ENCODE peak calls at places on chromosome 20, in eight cellular contexts. M, S, L, B, F, C, G and D are unnamed samples.

GRCh38 chr20:11453430-11453829 is 464.3 kb upstream of the BTBD3 start:
- DNase-seq in S (no peak), B (no peak), C (no peak), M (no peak), G (peak), L (no peak), F (no peak), D (no peak)

GRCh38 chr20:37479275-37479674 is 41.8 kb upstream of the NNAT start:
- DNase-seq in S (no peak), M (no peak), L (no peak), B (no peak), G (no peak), F (no peak), C (no peak), D (no peak)

GRCh38 chr20:21133404-21133803 is 7.5 kb downstream of the KIZ start:
- DNase-seq in F (no peak), B (no peak), G (no peak), M (no peak), L (no peak), C (no peak), S (no peak), D (no peak)

GRCh38 chr20:50243610-50244351 is 53.2 kb downstream of the CEBPB start:
- DNase-seq in M (no peak), G (no peak), B (no peak), C (no peak), S (no peak), L (no peak), F (no peak), D (no peak)

GRCh38 chr20:14319704-14320103 is 17.7 kb downstream of the FLRT3 start:
- DNase-seq in C (no peak), F (no peak), B (no peak), S (no peak), L (no peak), G (no peak), M (no peak), D (no peak)

GRCh38 chr20:13331536-13331935 is 110.5 kb downstream of the ISM1 start:
- DNase-seq in C (no peak), L (no peak), M (no peak), B (no peak), S (no peak), F (no peak), G (no peak), D (no peak)

GRCh38 chr20:36908603-36909002 is 32.7 kb downstream of the TLDC2 start:
- DNase-seq in C (no peak), F (peak), G (no peak), B (no peak), M (no peak), L (no peak), S (no peak), D (no peak)

GRCh38 chr20:5569021-5569420 is 181.2 kb upstream of the SHLD1 start:
- DNase-seq in M (peak), C (no peak), F (no peak), B (no peak), L (peak), G (peak), S (peak), D (no peak)

GRCh38 chr20:56328861-56329260 is 29.9 kb upstream of the FAM210B start:
- DNase-seq in S (no peak), F (no peak), M (no peak), C (no peak), L (peak), B (no peak), G (peak), D (no peak)

GRCh38 chr20:1489328-1489727 is 1.9 kb downstream of the SIRPB2 start:
- DNase-seq in F (no peak), G (no peak), B (no peak), S (no peak), C (no peak), L (no peak), M (no peak), D (no peak)

GRCh38 chr20:56229821-56230220 is 18.7 kb upstream of the MC3R start:
- DNase-seq in L (no peak), S (no peak), G (no peak), M (no peak), C (no peak), F (no peak), B (no peak), D (no peak)

GRCh38 chr20:31678389-31679356 is 41.0 kb downstream of the COX4I2 start:
- DNase-seq in B (no peak), M (no peak), G (no peak), F (no peak), L (peak), S (no peak), C (no peak), D (no peak)

GRCh38 chr20:35599776-35600120 is 15.9 kb upstream of the SPAG4 start:
- DNase-seq in S (no peak), B (no peak), G (no peak), C (no peak), M (no peak), F (no peak), L (no peak), D (no peak)

GRCh38 chr20:32448306-32449056 is 90.3 kb downstream of the ASXL1 start:
- DNase-seq in G (no peak), M (no peak), L (no peak), B (no peak), F (peak), S (peak), C (no peak), D (no peak)

GRCh38 chr20:2692886-2693285 is 306 bp downstream of the EBF4 start:
- DNase-seq in B (no peak), S (no peak), C (no peak), L (no peak), F (peak), G (no peak), M (no peak), D (no peak)

GRCh38 chr20:53355790-53356189 is 237.8 kb downstream of the ZNF217 start:
- DNase-seq in C (no peak), B (no peak), M (no peak), S (no peak), F (no peak), L (no peak), G (no peak), D (no peak)

GRCh38 chr20:63362426-63363009 is 1.4 kb upstream of the CHRNA4 start:
- DNase-seq in C (no peak), S (no peak), M (no peak), B (no peak), G (no peak), F (no peak), L (no peak), D (no peak)

GRCh38 chr20:59823860-59824259 is 109.6 kb downstream of the SYCP2 start:
- DNase-seq in M (no peak), G (no peak), F (peak), B (no peak), C (no peak), L (no peak), S (no peak), D (no peak)

GRCh38 chr20:37114012-37114411 is 18.2 kb upstream of the RBL1 start:
- DNase-seq in F (no peak), B (no peak), S (peak), G (no peak), L (no peak), C (no peak), M (no peak), D (no peak)

GRCh38 chr20:36218380-36219064 is 17.8 kb upstream of the AAR2 start:
- DNase-seq in G (no peak), L (no peak), F (no peak), M (no peak), B (no peak), C (no peak), S (no peak), D (no peak)

GRCh38 chr20:6921717-6922386 is 154.4 kb downstream of the BMP2 start:
- DNase-seq in M (no peak), B (no peak), C (no peak), F (no peak), L (no peak), S (no peak), G (no peak), D (no peak)

GRCh38 chr20:44572551-44573500 is 9.6 kb upstream of the PKIG start:
- DNase-seq in M (no peak), F (peak), C (peak), B (no peak), S (peak), G (peak), L (no peak), D (no peak)

GRCh38 chr20:5065489-5066383 is 54.0 kb downstream of the PCNA start:
- DNase-seq in B (no peak), L (no peak), S (peak), G (peak), C (no peak), F (peak), M (no peak), D (peak)

GRCh38 chr20:1266167-1266973 is at the start of gene SNPH:
- DNase-seq in C (no peak), L (peak), F (peak), G (peak), M (peak), B (peak), S (peak), D (peak)

GRCh38 chr20:21509597-21510331 is 4.1 kb downstream of the NKX2-2 start:
- DNase-seq in B (no peak), F (no peak), L (no peak), G (peak), S (no peak), M (no peak), C (no peak), D (no peak)

GRCh38 chr20:35604444-35604750 is 11.2 kb upstream of the SPAG4 start:
- DNase-seq in C (peak), B (no peak), G (no peak), M (no peak), L (peak), F (no peak), S (peak), D (no peak)

GRCh38 chr20:51934301-51935002 is 132.1 kb upstream of the SALL4 start:
- DNase-seq in S (no peak), F (no peak), C (no peak), L (no peak), G (no peak), B (no peak), M (no peak), D (no peak)

GRCh38 chr20:5528719-5529256 is 212.0 kb upstream of the PROKR2 start:
- DNase-seq in L (peak), M (peak), G (peak), F (peak), B (peak), C (no peak), S (peak), D (peak)

DNA sequence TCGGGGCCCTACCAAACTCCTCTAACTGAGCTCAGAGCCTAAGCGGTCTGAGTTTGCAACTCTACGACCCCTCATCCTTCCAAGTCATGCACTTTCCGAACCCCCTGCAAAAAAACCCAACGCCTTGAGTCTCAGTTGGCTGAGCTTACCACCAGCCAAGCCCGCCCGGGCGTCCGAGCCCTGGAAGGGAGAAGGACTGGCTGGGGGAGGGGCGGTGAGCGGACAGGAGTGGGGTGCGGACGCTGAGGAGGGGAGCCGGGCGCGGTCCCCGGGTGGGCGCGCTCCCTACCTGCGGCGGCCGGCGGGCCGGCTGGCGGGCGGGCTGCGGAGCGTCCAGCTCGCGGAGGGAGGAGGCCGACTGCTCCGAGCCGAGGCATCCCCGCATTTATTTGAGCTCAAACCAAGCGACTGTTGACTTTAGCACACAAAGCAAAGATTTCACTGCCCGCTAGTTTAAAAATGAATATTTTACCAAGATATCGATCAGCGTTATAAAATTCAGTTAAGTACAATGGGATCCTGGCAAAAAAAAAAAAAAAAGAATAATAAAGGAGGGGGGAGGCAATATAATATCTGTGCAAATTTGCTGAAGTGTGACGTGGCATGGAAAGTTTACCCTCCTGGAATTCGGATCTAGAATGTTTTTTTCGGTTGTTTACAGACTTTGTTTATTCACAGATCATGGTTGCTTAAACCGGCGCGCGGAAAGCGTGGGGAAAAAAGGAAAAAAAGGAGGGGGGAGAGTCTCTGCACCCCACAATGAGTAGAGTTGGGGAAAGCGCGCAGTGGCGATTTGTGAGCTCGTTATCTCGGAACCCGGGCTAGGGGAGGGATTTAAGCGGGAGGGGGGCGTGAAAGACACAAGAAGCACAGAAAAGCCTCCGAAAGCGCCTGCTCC is 5.9 kb downstream of the FOXA2 start:
- DNase-seq in L (no peak), M (no peak), F (no peak), B (no peak), G (no peak), C (no peak), S (peak), D (no peak)
- TF ChIP-seq POLR2A in L (no peak), M (no peak), F (no peak), B (no peak), G (no peak), C (no peak), S (no peak), D (no peak)

DNA sequence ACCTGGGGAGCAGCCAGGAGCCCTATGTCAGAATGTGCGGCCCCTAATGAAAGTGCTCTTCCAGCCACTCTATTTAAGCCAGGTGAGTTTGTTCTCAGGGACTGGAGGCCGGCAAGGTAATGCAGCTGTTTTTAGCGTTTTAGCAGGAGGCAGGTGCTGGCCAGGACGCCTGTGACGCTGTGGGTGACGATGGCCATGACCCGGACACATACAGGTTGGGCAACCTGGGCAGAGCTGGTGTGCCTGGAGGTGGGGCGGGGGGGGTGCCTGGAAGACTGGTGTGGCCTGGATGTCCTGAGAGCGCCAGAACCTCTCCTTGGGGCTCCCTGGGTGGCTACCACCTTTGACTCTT is 51.7 kb downstream of the RBM38 start:
- DNase-seq in F (no peak), M (no peak), S (no peak), C (no peak), L (no peak), G (no peak), B (no peak), D (no peak)
- TF ChIP-seq POLR2A in F (no peak), M (no peak), S (no peak), C (no peak), L (no peak), G (no peak), B (no peak), D (no peak)

DNA sequence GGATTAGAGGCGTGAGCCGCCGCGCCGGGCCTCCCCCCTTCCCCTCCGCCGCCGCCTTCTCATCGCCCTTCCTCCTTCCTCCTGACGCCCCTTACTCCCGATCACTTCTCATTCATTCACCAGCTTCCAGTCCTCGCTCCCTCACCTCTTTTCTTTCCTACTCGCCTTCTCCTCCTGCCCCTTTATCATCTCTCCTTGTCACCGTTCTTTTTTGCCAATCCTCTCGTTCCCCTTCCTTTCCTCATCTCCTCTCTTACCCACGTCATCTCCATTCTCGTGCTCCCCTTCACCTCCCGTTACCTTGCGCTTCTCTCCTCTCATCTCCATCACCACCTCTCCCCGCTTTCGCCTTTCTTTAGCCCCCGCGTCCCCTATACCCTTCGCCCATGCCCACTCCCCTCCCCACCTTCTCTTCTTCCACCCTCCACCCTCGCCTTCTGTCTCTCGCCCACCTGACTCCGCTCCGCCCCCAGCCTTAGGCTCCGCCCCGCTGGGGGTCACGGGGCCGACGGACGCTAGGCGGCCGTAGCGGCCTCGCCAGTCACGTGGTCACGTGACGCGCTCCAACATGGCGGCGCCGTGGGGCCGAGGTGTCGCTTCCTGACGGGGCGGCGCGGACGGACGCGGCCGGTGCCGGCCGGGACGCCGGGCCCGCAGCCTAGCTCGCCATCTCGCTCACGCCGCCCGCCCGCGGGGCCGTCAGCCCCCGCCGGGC is at the start of gene ARFGEF2:
- DNase-seq in F (peak), L (peak), B (peak), C (peak), M (peak), S (peak), G (peak), D (peak)
- TF ChIP-seq POLR2A in F (peak), L (peak), B (peak), C (peak), M (peak), S (peak), G (peak), D (peak)

GRCh38 chr20:17612287-17612974 is 42.6 kb downstream of the DSTN start:
- DNase-seq in B (no peak), M (peak), G (peak), L (no peak), F (peak), C (no peak), S (peak), D (peak)
- TF ChIP-seq POLR2A in B (no peak), M (no peak), G (peak), L (no peak), F (no peak), C (no peak), S (peak), D (no peak)